ENCODE peak calls at places on chromosome 2, in six cellular contexts. One of them, this sample, is unnamed.

GRCh38 chr2:152244241-152244640 is 68.7 kb upstream of the STAM2 start:
- DNase-seq in activated CD4-positive, alpha-beta T cell treated with anti-CD3 and anti-CD28 coated beads, Interleukin-2, amount 10 ng/mL, durations not matched to agents 7 days and 5 days: no peak
- DNase-seq in globus pallidus: peak
- DNase-seq in A549: no peak
- DNase-seq in EL: no peak
- DNase-seq in breast epithelium: no peak
- DNase-seq in this sample: no peak

GRCh38 chr2:172427256-172427989 is at the start of gene ITGA6:
- DNase-seq in A549: peak
- DNase-seq in activated CD4-positive, alpha-beta T cell treated with anti-CD3 and anti-CD28 coated beads, Interleukin-2, amount 10 ng/mL, durations not matched to agents 7 days and 5 days: peak
- DNase-seq in globus pallidus: peak
- DNase-seq in breast epithelium: peak
- DNase-seq in EL: peak
- DNase-seq in this sample: peak

GRCh38 chr2:177029501-177029900 is 183.1 kb upstream of the HNRNPA3 start:
- DNase-seq in activated CD4-positive, alpha-beta T cell treated with anti-CD3 and anti-CD28 coated beads, Interleukin-2, amount 10 ng/mL, durations not matched to agents 7 days and 5 days: no peak
- DNase-seq in A549: no peak
- DNase-seq in globus pallidus: no peak
- DNase-seq in EL: no peak
- DNase-seq in breast epithelium: no peak
- DNase-seq in this sample: no peak

GRCh38 chr2:234863043-234863934 is 88.5 kb upstream of the SH3BP4 start:
- DNase-seq in activated CD4-positive, alpha-beta T cell treated with anti-CD3 and anti-CD28 coated beads, Interleukin-2, amount 10 ng/mL, durations not matched to agents 7 days and 5 days: no peak
- DNase-seq in breast epithelium: peak
- DNase-seq in EL: peak
- DNase-seq in globus pallidus: peak
- DNase-seq in A549: peak
- DNase-seq in this sample: peak

GRCh38 chr2:211737282-211737681 is 801.3 kb downstream of the ERBB4 start:
- DNase-seq in globus pallidus: no peak
- DNase-seq in breast epithelium: no peak
- DNase-seq in EL: peak
- DNase-seq in activated CD4-positive, alpha-beta T cell treated with anti-CD3 and anti-CD28 coated beads, Interleukin-2, amount 10 ng/mL, durations not matched to agents 7 days and 5 days: no peak
- DNase-seq in A549: no peak
- DNase-seq in this sample: peak

GRCh38 chr2:134668821-134669220 is 50.0 kb downstream of the TMEM163 start:
- DNase-seq in globus pallidus: no peak
- DNase-seq in A549: no peak
- DNase-seq in EL: peak
- DNase-seq in activated CD4-positive, alpha-beta T cell treated with anti-CD3 and anti-CD28 coated beads, Interleukin-2, amount 10 ng/mL, durations not matched to agents 7 days and 5 days: peak
- DNase-seq in breast epithelium: peak
- DNase-seq in this sample: no peak

GRCh38 chr2:155381446-155381845 is 683.0 kb downstream of the KCNJ3 start:
- DNase-seq in A549: no peak
- DNase-seq in activated CD4-positive, alpha-beta T cell treated with anti-CD3 and anti-CD28 coated beads, Interleukin-2, amount 10 ng/mL, durations not matched to agents 7 days and 5 days: no peak
- DNase-seq in breast epithelium: no peak
- DNase-seq in globus pallidus: no peak
- DNase-seq in EL: no peak
- DNase-seq in this sample: no peak

GRCh38 chr2:238970553-238971081 is 122.7 kb downstream of the TWIST2 start:
- DNase-seq in activated CD4-positive, alpha-beta T cell treated with anti-CD3 and anti-CD28 coated beads, Interleukin-2, amount 10 ng/mL, durations not matched to agents 7 days and 5 days: peak
- DNase-seq in A549: peak
- DNase-seq in breast epithelium: no peak
- DNase-seq in globus pallidus: peak
- DNase-seq in EL: peak
- DNase-seq in this sample: peak

GRCh38 chr2:176140520-176141317 is 10.6 kb upstream of the HOXD4 start:
- DNase-seq in A549: peak
- DNase-seq in globus pallidus: peak
- DNase-seq in activated CD4-positive, alpha-beta T cell treated with anti-CD3 and anti-CD28 coated beads, Interleukin-2, amount 10 ng/mL, durations not matched to agents 7 days and 5 days: peak
- DNase-seq in EL: peak
- DNase-seq in breast epithelium: no peak
- DNase-seq in this sample: no peak

GRCh38 chr2:168138369-168138768 is 109.0 kb downstream of the STK39 start:
- DNase-seq in globus pallidus: no peak
- DNase-seq in EL: no peak
- DNase-seq in breast epithelium: no peak
- DNase-seq in activated CD4-positive, alpha-beta T cell treated with anti-CD3 and anti-CD28 coated beads, Interleukin-2, amount 10 ng/mL, durations not matched to agents 7 days and 5 days: no peak
- DNase-seq in A549: no peak
- DNase-seq in this sample: peak

GRCh38 chr2:126891681-126892500 is 6.8 kb upstream of the TEX51 start:
- DNase-seq in breast epithelium: no peak
- DNase-seq in activated CD4-positive, alpha-beta T cell treated with anti-CD3 and anti-CD28 coated beads, Interleukin-2, amount 10 ng/mL, durations not matched to agents 7 days and 5 days: no peak
- DNase-seq in EL: no peak
- DNase-seq in globus pallidus: no peak
- DNase-seq in A549: no peak
- DNase-seq in this sample: no peak

This sample was measured in brain microvascular endothelial cell.